ENCODE peak calls at places on chromosomes 5 and 9, in seven cellular contexts. Z, M, D, P, Q, N and H are unnamed samples.

GRCh38 chr5:83567741-83568530 is 96.4 kb downstream of the VCAN start:
- DNase-seq in M (peak; percentile 77), N (no peak), Z (peak; percentile 91), Q (peak; percentile 97), D (no peak), P (no peak), H (no peak)

GRCh38 chr5:67010684-67011409 is 185.8 kb downstream of the CD180 start:
- DNase-seq in D (no peak), Z (peak; percentile 89), Q (peak; percentile 96), M (peak; percentile 94), P (peak; percentile 66), N (no peak), H (no peak)

GRCh38 chr5:103667068-103667467 is 104.5 kb upstream of the NUDT12 start:
- DNase-seq in Q (peak; percentile 46), P (no peak), N (no peak), M (no peak), Z (peak; percentile 3), D (no peak), H (no peak)

GRCh38 chr9:137707361-137707760 is 88.6 kb downstream of the EHMT1 start:
- DNase-seq in Q (no peak), Z (no peak), N (no peak), D (no peak), M (no peak), P (no peak), H (no peak)

GRCh38 chr5:154038241-154038603 is 488 bp downstream of the FAM114A2 start:
- DNase-seq in P (no peak), Q (no peak), D (no peak), Z (peak; percentile 56), M (no peak), N (peak; percentile 61), H (no peak)

GRCh38 chr5:26003966-26004365 is 1034.4 kb downstream of the CDH9 start:
- DNase-seq in Q (no peak), D (no peak), Z (no peak), M (no peak), N (no peak), P (no peak), H (no peak)

GRCh38 chr9:6428940-6429889 is 16.2 kb downstream of the UHRF2 start:
- DNase-seq in N (no peak), D (no peak), P (no peak), Z (no peak), Q (no peak), M (no peak), H (no peak)

GRCh38 chr5:149060325-149060724 is 2.5 kb downstream of the SH3TC2 start:
- DNase-seq in N (peak; percentile 63), M (peak; percentile 56), Q (no peak), Z (peak; percentile 54), D (no peak), P (no peak), H (no peak)

GRCh38 chr9:8489845-8490244 is 690.3 kb upstream of the DMAC1 start:
- DNase-seq in P (no peak), D (no peak), Z (no peak), M (no peak), N (no peak), Q (no peak), H (no peak)

GRCh38 chr5:41510176-41510831 is at the start of gene PLCXD3:
- DNase-seq in D (peak; percentile 65), M (peak; percentile 51), N (peak; percentile 22), P (peak; percentile 60), Z (peak; percentile 48), Q (no peak), H (no peak)

GRCh38 chr5:98214240-98215051 is 559.0 kb upstream of the RGMB start:
- DNase-seq in M (no peak), Q (peak; percentile 79), D (peak; percentile 34), P (no peak), N (no peak), Z (peak; percentile 38), H (no peak)

GRCh38 chr9:88258012-88258411 is 119.7 kb upstream of the SPATA31C2 start:
- DNase-seq in N (no peak), Q (peak; percentile 81), Z (peak; percentile 66), P (peak; percentile 77), D (no peak), M (no peak), H (no peak)

GRCh38 chr5:173303878-173304590 is 24.2 kb downstream of the STC2 start:
- DNase-seq in Q (peak; percentile 63), Z (peak; percentile 32), M (peak; percentile 88), N (no peak), P (no peak), D (no peak), H (no peak)

GRCh38 chr9:2336055-2336454 is 285.5 kb upstream of the VLDLR start:
- DNase-seq in N (no peak), Q (no peak), Z (peak; percentile 20), D (no peak), P (no peak), M (no peak), H (no peak)

GRCh38 chr9:133650026-133650425 is 13.9 kb downstream of the DBH start:
- DNase-seq in Z (no peak), M (no peak), N (no peak), D (peak; percentile 72), Q (no peak), P (no peak), H (no peak)

GRCh38 chr9:133707761-133708122 is 30.4 kb downstream of the SARDH start:
- DNase-seq in P (peak; percentile 37), N (no peak), D (no peak), M (no peak), Q (no peak), Z (no peak), H (no peak)

GRCh38 chr9:91120200-91120599 is 241.5 kb downstream of the AUH start:
- DNase-seq in Q (no peak), N (no peak), P (no peak), M (no peak), D (no peak), Z (no peak), H (no peak)

GRCh38 chr9:3794005-3794404 is 268.2 kb upstream of the RFX3 start:
- DNase-seq in D (no peak), Q (peak; percentile 69), M (no peak), P (no peak), Z (no peak), N (no peak), H (no peak)

GRCh38 chr5:91038180-91038808 is 344.8 kb downstream of the ARRDC3 start:
- DNase-seq in Q (peak; percentile 4), Z (no peak), N (no peak), P (peak; percentile 83), D (no peak), M (no peak), H (no peak)

GRCh38 chr5:969421-969839 is 39.2 kb upstream of the NKD2 start:
- DNase-seq in N (no peak), M (no peak), Z (peak; percentile 84), D (no peak), P (peak; percentile 74), Q (peak; percentile 94), H (no peak)

DNA sequence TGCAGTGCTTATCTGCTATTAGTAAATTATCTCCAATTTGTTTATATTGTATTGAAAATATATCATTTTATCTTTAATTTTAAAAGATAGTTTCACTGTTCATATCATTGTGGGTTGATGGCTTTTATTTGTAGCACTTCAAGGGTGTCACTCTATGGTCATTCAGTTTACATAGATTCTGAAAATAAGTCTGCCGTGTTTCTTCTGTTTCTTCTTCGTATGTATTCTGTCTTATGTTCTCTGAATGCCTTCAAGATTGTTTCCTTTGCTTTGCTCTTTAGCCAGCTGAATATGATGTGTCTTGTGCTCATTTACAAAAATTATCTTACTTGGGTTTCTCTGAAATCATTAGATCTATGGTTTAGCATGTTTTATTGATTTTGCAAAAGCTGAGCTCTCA is 359.9 kb downstream of the CYLC2 start:
- DNase-seq in P (no peak), Q (no peak), M (no peak), Z (no peak), N (no peak), D (no peak), H (no peak)
- H3K9me3 ChIP-seq in P (no peaks in the 10 kb centered on the region), Q (no peaks in the 10 kb centered on the region), M (no peaks in the 10 kb centered on the region), Z (peaks cover 5% of the 10 kb centered on the region), N (no peaks in the 10 kb centered on the region), D (no peaks in the 10 kb centered on the region), H (peaks cover 6% of the 10 kb centered on the region)

GRCh38 chr5:150860422-150860821 is 14.1 kb downstream of the IRGM start:
- DNase-seq in D (no peak), P (no peak), Q (no peak), Z (no peak), M (no peak), N (no peak), H (no peak)

GRCh38 chr5:150862070-150862469 is 15.7 kb downstream of the IRGM start:
- DNase-seq in N (no peak), D (no peak), Q (no peak), P (no peak), Z (no peak), M (no peak), H (no peak)
- H3K9me3 ChIP-seq in N (no peaks in the 10 kb centered on the region), D (no peaks in the 10 kb centered on the region), Q (no peaks in the 10 kb centered on the region), P (no peaks in the 10 kb centered on the region), Z (no peaks in the 10 kb centered on the region), M (no peaks in the 10 kb centered on the region), H (peaks cover 16% of the 10 kb centered on the region)

GRCh38 chr5:180853522-180853921 is 7.6 kb downstream of the ZFP62 start:
- DNase-seq in D (no peak), N (no peak), M (no peak), P (no peak), Z (no peak), Q (no peak), H (no peak)

GRCh38 chr5:180852510-180852909 is 8.6 kb downstream of the ZFP62 start:
- DNase-seq in P (no peak), N (no peak), Q (no peak), Z (peak; percentile 33), M (no peak), D (no peak), H (no peak)

GRCh38 chr5:180850434-180851078 is 10.5 kb downstream of the ZFP62 start:
- DNase-seq in M (no peak), Z (no peak), D (no peak), N (no peak), P (no peak), Q (no peak), H (no peak)

GRCh38 chr5:180849827-180850226 is 11.2 kb downstream of the ZFP62 start:
- DNase-seq in N (no peak), M (no peak), Z (no peak), Q (no peak), P (no peak), D (no peak), H (no peak)

DNA sequence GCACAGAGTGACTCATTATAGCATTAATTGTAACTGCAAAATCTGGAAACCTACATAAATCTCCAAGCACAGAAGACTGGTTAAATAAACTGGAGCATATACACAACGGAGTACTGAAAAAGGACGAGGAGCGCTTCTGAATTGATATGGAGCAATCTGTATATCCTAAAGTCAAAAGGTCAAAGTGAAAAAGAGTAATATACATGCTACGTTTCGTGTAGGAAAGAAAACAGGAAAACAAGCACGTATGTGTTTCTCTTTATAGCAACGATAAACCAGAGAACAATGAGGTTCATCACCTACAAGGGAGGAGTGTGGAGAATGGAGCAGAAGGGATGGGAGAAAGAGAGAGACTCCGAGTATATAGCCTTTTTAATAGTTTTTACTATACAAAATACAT is 8.0 kb downstream of the ZFP62 start:
- DNase-seq in P (no peak), Q (no peak), Z (no peak), N (no peak), M (no peak), D (no peak), H (no peak)
- H3K9me3 ChIP-seq in P (no peaks in the 10 kb centered on the region), Q (peaks cover 34% of the 10 kb centered on the region), Z (no peaks in the 10 kb centered on the region), N (no peaks in the 10 kb centered on the region), M (peaks cover 60% of the 10 kb centered on the region), D (no peaks in the 10 kb centered on the region), H (peaks cover 7% of the 10 kb centered on the region)

DNA sequence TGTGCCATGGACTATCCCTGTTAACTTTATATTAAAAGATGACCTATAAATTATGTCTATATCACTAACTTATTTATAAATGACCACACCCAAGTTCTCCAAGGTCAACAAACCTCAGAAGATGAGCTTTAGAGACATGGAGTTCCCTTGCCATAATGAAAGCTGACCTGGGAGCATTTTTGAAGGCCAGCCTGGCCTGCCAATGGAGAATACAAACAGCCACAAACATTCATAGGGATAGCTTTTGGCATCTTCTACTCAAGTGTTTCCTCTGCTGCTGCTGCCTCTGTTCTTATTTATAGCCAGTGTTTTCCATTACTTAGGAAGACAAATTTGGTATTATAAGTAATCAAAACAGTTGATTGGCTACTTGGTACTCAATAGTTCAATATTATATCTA is 117.3 kb upstream of the ADAMTS19 start:
- DNase-seq in D (no peak), N (no peak), P (no peak), Z (no peak), Q (no peak), M (no peak), H (no peak)
- H3K9me3 ChIP-seq in D (no peaks in the 10 kb centered on the region), N (no peaks in the 10 kb centered on the region), P (no peaks in the 10 kb centered on the region), Z (no peaks in the 10 kb centered on the region), Q (no peaks in the 10 kb centered on the region), M (no peaks in the 10 kb centered on the region), H (no peaks in the 10 kb centered on the region)